ENCODE peak calls at places on chromosomes 6 and 20, in nine cellular contexts. F, O, E, D, C, H, K, Q and V are unnamed samples.

GRCh38 chr6:113351183-113351834 is 505.8 kb upstream of the MARCKS start:
- DNase-seq in F (no peak), E (peak; percentile 49), C (no peak), K (no peak), D (no peak), H (peak; percentile 83), Q (no peak), O (peak; percentile 30), V (no peak)

GRCh38 chr6:124487778-124488431 is 474.3 kb upstream of the RNF217 start:
- DNase-seq in E (no peak), Q (no peak), F (no peak), C (no peak), D (no peak), H (peak; percentile 6), O (no peak), K (no peak), V (no peak)

GRCh38 chr20:15098351-15098750 is 760.9 kb upstream of the FLRT3 start:
- DNase-seq in E (no peak), C (no peak), O (no peak), F (no peak), K (no peak), H (no peak), D (no peak), Q (no peak), V (no peak)

GRCh38 chr20:62880935-62881661 is 19.5 kb upstream of the TCFL5 start:
- DNase-seq in D (no peak), O (no peak), K (no peak), E (no peak), H (no peak), F (no peak), C (no peak), Q (no peak), V (no peak)

GRCh38 chr6:158755636-158756035 is 63.5 kb downstream of the EZR start:
- DNase-seq in E (no peak), Q (peak; percentile 7), F (no peak), C (no peak), H (no peak), O (no peak), D (no peak), K (no peak), V (no peak)

GRCh38 chr20:58102252-58102651 is 126.2 kb downstream of the ANKRD60 start:
- DNase-seq in H (no peak), K (no peak), O (no peak), E (no peak), F (no peak), D (no peak), C (no peak), Q (no peak), V (no peak)

GRCh38 chr6:27809939-27810767 is 102.0 kb downstream of the OR2B2 start:
- DNase-seq in D (peak; percentile 97), F (peak; percentile 93), K (peak; percentile 98), O (peak; percentile 73), H (peak; percentile 98), C (peak; percentile 77), Q (peak; percentile 83), E (peak; percentile 75), V (peak; percentile 76)

GRCh38 chr6:40325791-40326190 is 261.4 kb downstream of the LRFN2 start:
- DNase-seq in D (no peak), K (no peak), O (no peak), C (no peak), F (no peak), H (no peak), E (no peak), Q (no peak), V (no peak)

GRCh38 chr6:53710788-53711187 is 45.2 kb upstream of the KLHL31 start:
- DNase-seq in K (no peak), D (no peak), F (no peak), O (no peak), H (no peak), E (no peak), Q (no peak), C (no peak), V (no peak)

DNA sequence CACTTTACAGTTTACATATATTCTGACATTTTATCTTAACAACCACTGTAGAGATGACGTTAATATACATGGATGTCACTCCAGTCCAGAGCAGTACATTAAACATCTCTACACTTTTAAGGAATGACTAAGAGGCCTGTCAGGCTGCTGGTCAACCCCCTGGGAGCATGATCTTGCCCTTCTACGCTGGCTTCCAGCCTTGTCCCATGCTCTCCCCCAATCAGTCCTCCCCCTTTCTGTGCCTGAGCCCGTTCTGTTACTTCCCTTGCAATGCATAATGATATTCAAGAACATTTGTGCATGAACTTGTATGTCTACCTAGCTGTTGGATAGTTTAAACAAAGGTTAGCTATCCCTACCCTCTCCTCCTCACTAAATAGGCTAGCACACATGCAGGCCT is 40.5 kb upstream of the PLCB4 start:
- DNase-seq in F (no peak), O (no peak), D (no peak), C (no peak), K (no peak), Q (no peak), H (peak; percentile 68), E (no peak), V (no peak)
- TF ChIP-seq POLR2A in F (no peak), O (no peak), D (no peak), C (no peak), K (no peak), Q (no peak), H (no peak), E (no peak), V (no peak)

DNA sequence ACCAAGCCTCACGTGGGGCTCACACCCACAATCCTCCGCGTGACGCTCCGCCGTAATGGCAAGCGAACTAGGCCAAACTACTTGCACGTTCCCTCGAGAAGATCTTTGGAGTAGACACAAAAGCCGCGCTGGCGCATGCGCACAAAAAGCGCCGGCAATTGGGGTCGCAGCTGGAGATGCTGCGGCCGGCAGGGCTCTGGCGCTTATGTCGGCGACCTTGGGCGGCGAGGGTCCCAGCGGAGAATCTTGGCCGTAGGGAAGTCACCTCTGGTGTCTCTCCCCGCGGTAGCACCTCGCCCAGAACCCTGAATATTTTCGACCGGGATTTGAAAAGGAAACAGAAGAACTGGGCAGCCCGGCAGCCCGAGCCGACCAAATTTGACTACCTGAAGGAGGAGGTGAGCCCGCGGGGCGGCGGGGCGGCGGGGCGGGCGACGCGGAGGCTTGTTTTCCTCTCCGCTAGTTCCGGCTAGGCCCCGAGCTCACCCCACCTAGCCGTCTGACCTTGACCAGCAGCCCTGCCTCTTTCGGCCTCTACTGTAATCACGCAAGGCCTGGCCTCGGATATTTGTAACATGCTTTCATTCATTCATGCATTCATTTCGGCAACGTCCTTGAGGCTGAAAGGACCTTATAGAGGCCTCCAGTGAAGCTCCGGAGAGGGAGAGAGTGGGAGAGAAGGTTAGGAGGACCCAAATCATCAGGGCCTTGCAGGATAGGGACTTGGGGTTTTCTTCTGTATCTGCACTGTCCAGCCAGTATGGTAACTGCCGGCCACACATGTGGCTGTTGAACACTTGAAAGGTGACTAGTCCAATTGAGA is at the start of the genes ESF1 and NDUFAF5:
- DNase-seq in H (peak; percentile 97), O (peak; percentile 96), F (peak; percentile 93), K (peak; percentile 95), E (peak; percentile 93), C (peak; percentile 95), Q (peak; percentile 95), D (peak; percentile 95), V (peak; percentile 71)
- TF ChIP-seq POLR2A in H (peak; percentile 36), O (no peak), F (peak; percentile 40), K (peak; percentile 40), E (peak; percentile 64), C (no peak), Q (no peak), D (peak; percentile 72), V (peak; percentile 87)

DNA sequence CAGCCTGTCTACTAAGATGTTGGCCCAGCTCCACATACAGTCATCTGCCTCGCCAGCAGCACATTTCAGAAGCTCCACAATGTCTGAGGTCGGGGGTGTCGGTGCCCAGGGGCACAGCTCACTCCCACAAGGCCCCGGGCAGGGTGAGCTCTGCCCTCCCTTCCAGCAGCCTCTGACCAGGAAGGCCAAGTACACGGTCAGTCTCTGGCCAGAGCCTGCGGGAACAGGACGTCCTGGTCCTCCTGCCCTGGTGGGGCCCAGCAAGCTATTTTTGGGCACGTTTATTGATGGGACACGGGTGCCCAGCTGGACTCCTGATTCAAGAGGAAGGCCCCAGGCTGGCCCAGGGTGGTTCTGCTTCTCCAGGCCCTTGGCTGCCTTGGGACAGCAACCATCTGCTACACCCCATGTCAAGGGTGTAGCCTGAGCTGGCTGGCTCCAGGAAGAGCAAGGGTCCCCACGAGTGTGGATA is 114.9 kb upstream of the PTPN1 start:
- DNase-seq in F (peak; percentile 55), K (no peak), D (no peak), Q (peak; percentile 89), C (peak; percentile 85), H (peak; percentile 34), O (peak; percentile 69), E (peak; percentile 60), V (peak; percentile 56)
- TF ChIP-seq POLR2A in F (no peak), K (no peak), D (no peak), Q (no peak), C (no peak), H (no peak), O (peak; percentile 27), E (no peak), V (no peak)

GRCh38 chr20:3846740-3847418 is at the start of gene MAVS:
- DNase-seq in K (peak; percentile 36), D (peak; percentile 40), O (peak; percentile 80), C (peak; percentile 90), H (peak; percentile 70), F (peak; percentile 87), Q (peak; percentile 92), E (peak; percentile 92), V (peak; percentile 81)
- TF ChIP-seq POLR2A in K (peak; percentile 98), D (no peak), O (peak; percentile 86), C (peak; percentile 71), H (peak; percentile 82), F (peak; percentile 79), Q (no peak), E (peak; percentile 93), V (peak; percentile 62)

DNA sequence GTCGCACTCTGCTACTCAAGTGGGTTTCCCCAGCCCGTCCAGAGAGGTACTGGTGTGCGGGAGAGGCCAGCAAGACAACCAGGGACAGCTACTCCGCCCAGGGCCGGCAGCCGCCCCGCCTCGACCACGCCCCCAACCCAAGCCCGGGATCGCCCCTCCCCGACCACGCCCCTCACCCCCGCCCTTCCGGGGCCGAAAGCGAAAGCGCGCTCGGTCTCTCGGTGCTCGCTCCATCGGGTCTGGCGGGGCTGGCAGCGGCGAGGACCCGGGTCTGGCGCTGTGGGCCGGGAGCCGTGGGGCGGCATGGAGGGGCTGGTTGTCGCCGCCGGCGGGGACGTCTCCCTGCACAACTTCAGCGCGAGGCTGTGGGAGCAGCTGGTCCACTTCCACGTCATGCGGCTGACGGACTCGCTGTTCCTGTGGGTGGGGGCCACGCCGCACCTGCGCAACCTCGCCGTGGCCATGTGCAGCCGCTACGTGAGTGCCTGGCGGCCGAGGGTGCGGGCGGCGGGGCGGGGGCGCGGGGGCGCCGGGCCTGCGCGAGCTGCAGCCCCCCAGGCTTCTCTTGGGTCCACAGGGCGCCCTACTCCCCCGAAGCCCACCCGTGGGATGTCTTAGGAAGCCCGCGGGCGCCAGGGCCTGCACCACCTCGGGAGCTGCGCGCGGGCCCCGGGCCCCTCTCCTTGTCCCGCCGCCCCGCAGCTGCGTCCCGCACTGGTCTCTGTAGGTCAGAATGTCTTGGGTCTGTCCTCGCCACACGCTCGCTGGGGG is at the start of gene PSMG4:
- DNase-seq in K (peak; percentile 48), F (peak; percentile 93), C (peak; percentile 94), O (peak; percentile 92), E (peak; percentile 96), Q (peak; percentile 96), D (peak; percentile 75), H (peak; percentile 82), V (peak; percentile 93)
- TF ChIP-seq POLR2A in K (peak; percentile 92), F (peak; percentile 43), C (peak; percentile 39), O (peak; percentile 55), E (peak; percentile 60), Q (no peak), D (peak; percentile 41), H (peak; percentile 61), V (peak; percentile 65)

GRCh38 chr6:30690403-30691207 is at the start of gene NRM:
- DNase-seq in F (peak; percentile 87), H (peak; percentile 87), C (peak; percentile 90), D (no peak), Q (peak; percentile 87), K (no peak), O (peak; percentile 86), E (peak; percentile 91), V (peak; percentile 78)
- TF ChIP-seq POLR2A in F (peak; percentile 22), H (peak; percentile 64), C (no peak), D (peak; percentile 57), Q (no peak), K (peak; percentile 74), O (peak; percentile 49), E (peak; percentile 32), V (peak; percentile 46)